ENCODE peak calls at places on chromosome 22, in eight cellular contexts. G is HCT116, J is HFFc6, P is activated B cell treated with CpG ODN at 0.5 μM for 24 hours, K is mucosa of descending colon, H is astrocyte of the spinal cord, D is OCI-LY7, R is heart left ventricle. E is an unnamed sample.

GRCh38 chr22:48426466-48427380 is 1401.0 kb downstream of the BRD1 start:
- DNase-seq in G (no peak), J (no peak), P (no peak), K (no peak), H (no peak), D (no peak), R (no peak), E (no peak)

GRCh38 chr22:39916496-39916895 is 15.6 kb downstream of the GRAP2 start:
- DNase-seq in G (no peak), J (no peak), P (no peak), K (no peak), H (no peak), D (no peak), R (no peak), E (no peak)

GRCh38 chr22:45324186-45324775 is 14.5 kb downstream of the FAM118A start:
- DNase-seq in G (no peak), J (no peak), P (no peak), K (no peak), H (no peak), D (no peak), R (no peak), E (no peak)

GRCh38 chr22:19779685-19780268 is 19.2 kb downstream of the TBX1 start:
- DNase-seq in G (no peak), J (no peak), P (no peak), K (no peak), H (no peak), D (no peak), R (no peak), E (no peak)

GRCh38 chr22:19291218-19291579 is 320 bp downstream of the CLTCL1 start:
- DNase-seq in G (no peak), J (peak; percentile 8), P (no peak), K (peak; percentile 61), H (peak; percentile 16), D (no peak), R (peak; percentile 39), E (peak; percentile 20)

GRCh38 chr22:27107824-27108223 is 450.4 kb downstream of the MIAT start:
- DNase-seq in G (peak; percentile 70), J (peak; percentile 92), P (no peak), K (peak; percentile 40), H (peak; percentile 91), D (no peak), R (no peak), E (no peak)

GRCh38 chr22:40289991-40290459 is 56.3 kb upstream of the ADSL start:
- DNase-seq in G (no peak), J (no peak), P (no peak), K (no peak), H (peak; percentile 7), D (no peak), R (no peak), E (peak; percentile 83)

GRCh38 chr22:39292002-39292401 is 27.4 kb downstream of the RPL3 start:
- DNase-seq in G (no peak), J (no peak), P (no peak), K (no peak), H (no peak), D (no peak), R (no peak), E (no peak)

GRCh38 chr22:49205401-49205800 is 622.3 kb downstream of the BRD1 start:
- DNase-seq in G (no peak), J (no peak), P (no peak), K (no peak), H (no peak), D (no peak), R (peak; percentile 1), E (no peak)

GRCh38 chr22:24925586-24926427 is 20.7 kb downstream of the LHFPL7 start:
- DNase-seq in G (no peak), J (no peak), P (no peak), K (no peak), H (no peak), D (no peak), R (no peak), E (no peak)

GRCh38 chr22:40853961-40854360 is 2.5 kb downstream of the ST13 start:
- DNase-seq in G (no peak), J (no peak), P (no peak), K (no peak), H (no peak), D (peak; percentile 19), R (no peak), E (no peak)

GRCh38 chr22:27476729-27477128 is 324.8 kb downstream of the MN1 start:
- DNase-seq in G (peak; percentile 53), J (peak; percentile 77), P (no peak), K (no peak), H (peak; percentile 76), D (no peak), R (no peak), E (no peak)

GRCh38 chr22:48644108-48644507 is 1183.6 kb downstream of the BRD1 start:
- DNase-seq in G (no peak), J (no peak), P (no peak), K (no peak), H (no peak), D (no peak), R (no peak), E (peak; percentile 63)

DNA sequence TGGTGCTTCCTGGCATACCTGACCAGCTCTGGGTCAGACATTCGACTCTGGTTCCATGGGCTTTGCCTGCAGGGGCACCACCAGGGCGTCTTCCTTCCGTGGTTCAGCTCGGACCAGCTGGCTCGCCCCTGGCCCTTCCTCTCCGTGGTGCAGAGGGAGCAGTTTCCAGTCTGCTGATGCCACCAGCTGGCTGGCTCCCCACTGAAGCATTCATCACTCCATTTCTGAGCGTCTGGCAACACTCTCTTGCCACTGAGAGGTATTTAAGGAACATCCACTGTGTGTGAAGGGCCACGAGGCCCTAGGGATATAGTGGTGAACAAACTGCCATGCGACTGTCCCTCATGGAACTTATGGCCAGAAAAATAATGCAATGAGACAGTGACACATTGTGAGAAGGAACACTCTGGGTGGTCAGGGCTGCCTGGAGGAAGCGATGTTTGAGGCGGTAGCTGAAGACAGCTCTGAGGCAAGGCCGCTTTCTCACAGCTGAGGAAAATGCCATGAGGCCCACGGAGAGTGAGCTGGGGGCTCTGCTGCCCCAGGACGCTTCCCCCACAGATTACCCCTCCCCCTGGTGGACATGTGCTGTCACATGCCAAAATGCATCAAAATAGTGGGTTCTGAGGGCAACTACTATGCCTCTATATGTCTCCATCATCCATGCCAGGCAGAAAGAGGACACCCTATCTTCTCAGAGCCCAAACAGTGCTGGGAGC is 44.9 kb upstream of the ARFGAP3 start:
- DNase-seq in G (no peak), J (no peak), P (no peak), K (no peak), H (no peak), D (peak; percentile 18), R (peak; percentile 72), E (no peak)
- TF ChIP-seq CTCF in G (no peak), J (peak; percentile 67), P (no peak), K (no peak), H (peak; percentile 36), D (peak; percentile 66), R (peak; percentile 25), E (peak; percentile 29)

DNA sequence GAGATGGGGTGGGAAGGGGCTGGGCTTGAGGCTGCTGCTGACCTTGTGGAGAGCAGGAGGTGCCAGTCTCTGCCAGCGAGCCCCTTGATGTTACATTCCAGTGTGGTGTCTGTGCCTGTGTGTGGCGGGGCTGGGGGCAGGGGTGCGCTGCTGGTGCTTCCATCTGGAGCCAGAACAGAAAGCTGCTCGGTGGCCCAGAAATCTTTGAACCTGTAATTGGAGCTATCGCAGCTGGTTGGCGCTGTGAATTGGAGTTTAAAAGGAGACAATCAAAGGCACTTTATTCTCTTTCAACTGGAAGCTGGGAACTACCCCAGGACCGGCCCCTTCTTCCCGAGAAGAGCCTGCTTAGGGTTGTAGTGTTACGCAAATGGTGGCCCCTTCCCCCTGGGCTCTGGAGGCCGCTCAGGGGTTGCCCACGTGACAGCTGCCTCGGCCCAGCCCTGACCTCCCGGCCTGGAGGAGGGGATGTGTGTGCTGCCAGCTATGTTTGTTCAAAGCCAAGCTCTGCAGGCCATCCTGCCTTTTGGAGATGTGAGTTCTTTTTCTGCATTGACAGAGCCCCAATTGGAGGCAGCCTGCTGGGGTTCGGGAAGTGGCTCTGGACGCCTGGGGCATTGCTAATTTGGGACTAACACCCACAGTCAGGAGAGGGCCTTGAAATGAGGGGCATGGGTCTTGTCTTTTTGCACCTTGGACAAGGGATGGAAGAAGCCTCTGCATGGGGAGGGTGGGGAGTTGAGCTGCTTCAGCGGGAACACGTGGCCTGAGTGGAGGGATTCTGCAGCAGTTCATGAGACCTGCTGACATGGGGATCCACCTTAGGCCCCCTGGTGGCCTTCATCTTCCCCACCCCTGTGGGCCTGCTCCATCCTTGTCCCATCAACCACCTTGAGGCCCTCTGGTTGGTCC is 14.0 kb upstream of the ARSA start:
- DNase-seq in G (no peak), J (no peak), P (no peak), K (no peak), H (peak; percentile 34), D (peak; percentile 37), R (no peak), E (peak; percentile 20)
- TF ChIP-seq CTCF in G (no peak), J (peak; percentile 22), P (no peak), K (no peak), H (peak; percentile 52), D (no peak), R (peak; percentile 44), E (no peak)

DNA sequence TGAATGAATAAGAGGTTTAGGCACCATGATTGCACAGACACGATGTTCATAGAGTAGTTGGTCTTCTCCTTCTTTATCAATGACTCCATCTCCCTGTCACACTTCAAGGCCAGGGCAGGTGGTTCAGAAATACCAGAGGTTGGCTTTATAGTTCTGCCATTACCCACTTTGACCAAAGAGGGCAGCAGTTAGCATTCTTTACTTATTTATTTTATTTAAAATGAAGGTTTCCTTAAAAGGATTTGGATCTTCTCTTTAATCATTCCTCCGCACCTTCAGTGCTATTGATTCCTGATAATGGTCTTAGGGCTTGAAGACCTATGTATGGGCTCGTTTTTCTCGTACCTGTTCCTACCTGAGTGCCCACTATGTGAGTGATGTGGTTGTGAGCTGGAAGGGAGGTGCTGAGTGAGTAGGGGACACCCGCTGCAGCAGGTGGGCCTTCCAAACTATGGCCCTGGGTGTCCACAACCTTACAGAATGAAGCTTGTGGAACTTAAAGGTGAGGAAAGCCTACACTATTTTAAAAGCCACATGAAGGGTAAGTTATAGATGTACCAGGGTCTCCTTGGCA is 34.9 kb downstream of the TIMP3 start:
- DNase-seq in G (no peak), J (no peak), P (no peak), K (no peak), H (no peak), D (peak; percentile 23), R (no peak), E (peak; percentile 7)
- TF ChIP-seq CTCF in G (no peak), J (peak; percentile 81), P (no peak), K (peak; percentile 27), H (peak; percentile 60), D (peak; percentile 78), R (peak; percentile 54), E (peak; percentile 64)

GRCh38 chr22:17496843-17497242 is 66.5 kb upstream of the SLC25A18 start:
- DNase-seq in G (no peak), J (no peak), P (no peak), K (no peak), H (no peak), D (peak; percentile 14), R (no peak), E (no peak)

DNA sequence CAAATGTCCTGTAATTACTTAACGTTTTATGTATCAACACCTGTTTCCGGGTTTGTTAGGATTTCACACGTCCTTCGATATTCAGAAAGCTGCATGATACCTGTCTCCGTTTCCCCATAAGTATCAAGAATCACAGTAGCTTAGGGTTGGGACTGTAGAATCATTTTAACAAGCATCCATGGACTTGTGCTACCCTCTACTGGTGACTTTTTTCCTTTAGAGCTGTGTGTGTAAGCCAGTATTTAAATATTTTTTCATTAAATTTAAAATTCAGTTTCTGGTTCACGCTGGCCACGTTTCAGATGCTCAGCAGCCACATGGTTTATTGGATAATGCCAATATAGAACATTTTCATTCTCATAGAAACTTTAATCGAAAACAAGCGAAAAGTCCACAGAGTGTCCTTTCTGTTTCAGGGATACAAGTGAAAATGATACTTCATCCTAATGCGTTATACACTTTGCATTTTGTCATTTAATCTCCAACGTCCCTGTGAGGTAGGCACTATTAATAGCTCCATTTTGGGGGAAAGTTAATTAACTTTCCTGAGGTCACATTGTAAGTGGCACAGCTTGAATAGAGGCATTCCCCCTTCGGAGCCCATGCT is 61.5 kb upstream of the SLC25A18 start:
- DNase-seq in G (peak; percentile 69), J (peak; percentile 55), P (no peak), K (no peak), H (peak; percentile 73), D (peak; percentile 85), R (peak; percentile 19), E (peak; percentile 34)
- TF ChIP-seq CTCF in G (peak; percentile 68), J (peak; percentile 82), P (peak; percentile 43), K (no peak), H (peak; percentile 56), D (peak; percentile 99), R (peak; percentile 64), E (peak; percentile 66)